ENCODE peak calls at places on chromosomes 7 and 10, in eight cellular contexts. O, M, Q, P, S, Z, B and L are unnamed samples.

GRCh38 chr7:105866124-105866801 is 10.1 kb downstream of the ATXN7L1 start:
- DNase-seq in O (no peak), M (no peak), Q (no peak), P (no peak), S (no peak), Z (no peak), B (no peak), L (no peak)

GRCh38 chr10:132098539-132099421 is 33.0 kb downstream of the JAKMIP3 start:
- DNase-seq in O (peak), M (no peak), Q (no peak), P (no peak), S (no peak), Z (no peak), B (no peak), L (no peak)

GRCh38 chr7:152313879-152314604 is 121.8 kb downstream of the KMT2C start:
- DNase-seq in O (no peak), M (peak), Q (no peak), P (no peak), S (peak), Z (peak), B (no peak), L (peak)

GRCh38 chr7:76066716-76067503 is 19.0 kb downstream of the MDH2 start:
- DNase-seq in O (no peak), M (no peak), Q (no peak), P (no peak), S (no peak), Z (no peak), B (no peak), L (no peak)

GRCh38 chr7:69780377-69780776 is 182.1 kb downstream of the AUTS2 start:
- DNase-seq in O (peak), M (no peak), Q (no peak), P (no peak), S (peak), Z (no peak), B (no peak), L (peak)

GRCh38 chr10:110978204-110978603 is 58.8 kb downstream of the SHOC2 start:
- DNase-seq in O (no peak), M (no peak), Q (no peak), P (no peak), S (no peak), Z (no peak), B (no peak), L (no peak)

GRCh38 chr10:43126759-43127424 is 11.4 kb upstream of the CSGALNACT2 start:
- DNase-seq in O (peak), M (no peak), Q (peak), P (no peak), S (no peak), Z (no peak), B (no peak), L (no peak)

GRCh38 chr10:114432704-114433103 is 28.4 kb upstream of the AFAP1L2 start:
- DNase-seq in O (no peak), M (no peak), Q (no peak), P (no peak), S (no peak), Z (no peak), B (no peak), L (no peak)

GRCh38 chr10:88979153-88979562 is 11.4 kb upstream of the FAS start:
- DNase-seq in O (peak), M (peak), Q (no peak), P (no peak), S (peak), Z (peak), B (no peak), L (no peak)

GRCh38 chr7:71733108-71733870 is 601.3 kb downstream of the GALNT17 start:
- DNase-seq in O (peak), M (peak), Q (peak), P (peak), S (peak), Z (peak), B (peak), L (peak)

GRCh38 chr7:17015575-17015974 is 133.8 kb upstream of the AGR3 start:
- DNase-seq in O (no peak), M (no peak), Q (no peak), P (no peak), S (peak), Z (no peak), B (no peak), L (no peak)

GRCh38 chr7:154916381-154917213 is 86.3 kb downstream of the PAXIP1 start:
- DNase-seq in O (peak), M (no peak), Q (no peak), P (no peak), S (no peak), Z (no peak), B (no peak), L (no peak)

GRCh38 chr7:154633641-154634040 is 369.3 kb downstream of the PAXIP1 start:
- DNase-seq in O (no peak), M (no peak), Q (no peak), P (no peak), S (no peak), Z (no peak), B (no peak), L (no peak)

GRCh38 chr10:84076047-84076388 is 63.3 kb upstream of the GHITM start:
- DNase-seq in O (no peak), M (no peak), Q (no peak), P (no peak), S (peak), Z (peak), B (no peak), L (no peak)

GRCh38 chr10:97904026-97904410 is 54.4 kb downstream of the GOLGA7B start:
- DNase-seq in O (no peak), M (no peak), Q (no peak), P (no peak), S (no peak), Z (no peak), B (no peak), L (no peak)

GRCh38 chr7:7909376-7909775 is 59.2 kb upstream of the GLCCI1 start:
- DNase-seq in O (no peak), M (no peak), Q (no peak), P (no peak), S (peak), Z (no peak), B (no peak), L (no peak)

GRCh38 chr7:81301815-81302214 is 383.0 kb upstream of the SEMA3C start:
- DNase-seq in O (no peak), M (no peak), Q (no peak), P (no peak), S (no peak), Z (no peak), B (no peak), L (no peak)

GRCh38 chr7:151299940-151300665 is 41.5 kb upstream of the NUB1 start:
- DNase-seq in O (no peak), M (no peak), Q (no peak), P (peak), S (no peak), Z (no peak), B (no peak), L (no peak)

GRCh38 chr7:2566348-2566889 is 7.6 kb downstream of the IQCE start:
- DNase-seq in O (no peak), M (no peak), Q (no peak), P (no peak), S (no peak), Z (no peak), B (no peak), L (no peak)

GRCh38 chr7:142804715-142805114 is 33.9 kb downstream of the PRSS2 start:
- DNase-seq in O (peak), M (no peak), Q (no peak), P (no peak), S (no peak), Z (no peak), B (no peak), L (no peak)

GRCh38 chr7:18494821-18495408 is 634 bp upstream of the HDAC9 start:
- DNase-seq in O (no peak), M (no peak), Q (no peak), P (no peak), S (peak), Z (peak), B (no peak), L (peak)

GRCh38 chr10:78505657-78506056 is 472.0 kb downstream of the RPS24 start:
- DNase-seq in O (peak), M (peak), Q (no peak), P (no peak), S (no peak), Z (peak), B (no peak), L (no peak)

GRCh38 chr10:120575411-120575810 is 118.4 kb downstream of the PLPP4 start:
- DNase-seq in O (no peak), M (no peak), Q (no peak), P (no peak), S (no peak), Z (no peak), B (no peak), L (no peak)

GRCh38 chr10:110389250-110389649 is 84.5 kb upstream of the SMNDC1 start:
- DNase-seq in O (no peak), M (no peak), Q (no peak), P (no peak), S (no peak), Z (no peak), B (no peak), L (no peak)

GRCh38 chr7:127667017-127667670 is 15.2 kb downstream of the SND1 start:
- DNase-seq in O (no peak), M (peak), Q (no peak), P (no peak), S (peak), Z (peak), B (no peak), L (no peak)

GRCh38 chr7:149007615-149008014 is 20.7 kb downstream of the PDIA4 start:
- DNase-seq in O (peak), M (no peak), Q (no peak), P (no peak), S (no peak), Z (no peak), B (no peak), L (no peak)

GRCh38 chr7:92044940-92045339 is 89.3 kb downstream of the CYP51A1 start:
- DNase-seq in O (no peak), M (no peak), Q (no peak), P (no peak), S (no peak), Z (no peak), B (no peak), L (no peak)

GRCh38 chr10:32318476-32318896 is 28.5 kb downstream of the EPC1 start:
- DNase-seq in O (no peak), M (no peak), Q (peak), P (no peak), S (no peak), Z (no peak), B (no peak), L (no peak)

GRCh38 chr7:44043902-44044301 is 600 bp upstream of the DBNL start:
- DNase-seq in O (no peak), M (no peak), Q (no peak), P (no peak), S (no peak), Z (no peak), B (no peak), L (no peak)

GRCh38 chr10:1036341-1036791 is 10.7 kb upstream of the IDI2 start:
- DNase-seq in O (no peak), M (peak), Q (no peak), P (no peak), S (peak), Z (peak), B (no peak), L (no peak)

GRCh38 chr10:35191523-35191922 is 64.9 kb downstream of the CREM start:
- DNase-seq in O (no peak), M (no peak), Q (no peak), P (no peak), S (no peak), Z (no peak), B (peak), L (no peak)